ENCODE peak calls at places on chromosomes 1 and 21, in six cellular contexts. L is H1, C is GM12891, W is K562, A is HepG2, J is GM12878. Y is an unnamed sample.

GRCh38 chr1:162136760-162137537 is 67.5 kb downstream of the NOS1AP start:
- DNase-seq in J (no peak), W (no peak), L (no peak), C (no peak), A (peak; percentile 56), Y (no peak)

GRCh38 chr1:222629921-222630535 is 12.1 kb downstream of the MIA3 start:
- DNase-seq in J (no peak), A (no peak), W (no peak), C (no peak), L (no peak), Y (no peak)

GRCh38 chr1:179591592-179592580 is at the start of gene TDRD5:
- DNase-seq in A (no peak), C (no peak), L (no peak), J (no peak), W (peak; percentile 45), Y (no peak)

GRCh38 chr1:91503975-91504530 is 3.4 kb downstream of the CDC7 start:
- DNase-seq in A (peak; percentile 74), J (no peak), W (no peak), C (no peak), L (no peak), Y (no peak)

GRCh38 chr1:163084330-163084729 is 15.2 kb downstream of the RGS4 start:
- DNase-seq in C (no peak), W (no peak), A (no peak), L (no peak), J (no peak), Y (no peak)

GRCh38 chr1:76238094-76238551 is 163.6 kb downstream of the ST6GALNAC3 start:
- DNase-seq in A (no peak), L (no peak), C (no peak), W (no peak), J (no peak), Y (no peak)

GRCh38 chr1:94608142-94608851 is 66.7 kb upstream of the F3 start:
- DNase-seq in W (no peak), L (no peak), C (no peak), J (no peak), A (peak; percentile 41), Y (no peak)

GRCh38 chr1:161494069-161494735 is 11.1 kb upstream of the FCGR2A start:
- DNase-seq in J (no peak), C (no peak), A (no peak), L (no peak), W (no peak), Y (no peak)

GRCh38 chr1:101918277-101918676 is 78.4 kb downstream of the OLFM3 start:
- DNase-seq in A (no peak), W (no peak), L (no peak), J (no peak), C (no peak), Y (no peak)

GRCh38 chr21:33844104-33844889 is 71.3 kb downstream of the ATP5PO start:
- DNase-seq in W (no peak), A (peak; percentile 40), C (no peak), L (no peak), J (no peak), Y (no peak)

GRCh38 chr1:66291047-66291864 is 242.7 kb upstream of the SGIP1 start:
- DNase-seq in A (no peak), W (no peak), C (no peak), J (no peak), L (no peak), Y (no peak)

GRCh38 chr1:66292341-66292740 is 241.6 kb upstream of the SGIP1 start:
- DNase-seq in C (no peak), J (no peak), L (no peak), W (no peak), A (no peak), Y (no peak)

GRCh38 chr1:66294692-66295384 is 239.1 kb upstream of the SGIP1 start:
- DNase-seq in C (no peak), W (no peak), J (no peak), A (no peak), L (no peak), Y (no peak)

GRCh38 chr1:66295821-66296220 is 238.1 kb upstream of the SGIP1 start:
- DNase-seq in C (no peak), J (no peak), L (no peak), A (no peak), W (no peak), Y (no peak)

DNA sequence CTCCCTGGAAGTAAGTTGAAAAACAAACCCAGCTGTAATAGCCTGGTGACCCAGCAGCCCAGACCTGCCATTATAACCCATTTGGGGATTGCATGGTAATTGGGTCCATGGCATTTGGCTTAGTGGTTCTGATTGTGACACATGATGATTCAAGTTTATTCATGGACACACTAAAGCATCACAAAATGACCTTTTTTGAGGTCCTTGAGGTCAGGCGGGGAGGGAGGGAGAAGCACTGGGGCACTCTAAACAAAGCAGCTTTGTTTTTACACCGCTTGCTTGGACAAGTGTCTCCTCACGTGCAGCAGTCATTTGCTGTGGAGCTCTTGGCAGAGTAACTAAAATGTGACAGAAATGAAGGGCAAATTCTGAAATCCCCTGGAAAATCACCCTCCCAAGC is 241.0 kb upstream of the SGIP1 start:
- DNase-seq in L (no peak), A (no peak), J (no peak), W (no peak), C (no peak), Y (no peak)
- TF ChIP-seq POLR2AphosphoS5 in L (no peak), A (no peak), J (no peak), W (no peak), C (no peak), Y (no peak)

GRCh38 chr1:150149490-150150453 is at the start of gene PLEKHO1:
- DNase-seq in J (no peak), A (peak; percentile 27), W (peak; percentile 84), L (no peak), C (peak; percentile 60), Y (no peak)
- TF ChIP-seq POLR2A in J (peak; percentile 79), A (no peak), W (no peak), L (peak; percentile 29), C (no peak), Y (peak; percentile 53)

GRCh38 chr1:3402258-3403010 is 52.0 kb upstream of the ARHGEF16 start:
- DNase-seq in J (no peak), L (no peak), A (no peak), W (no peak), C (no peak), Y (no peak)
- TF ChIP-seq TAF1 in J (no peak), L (no peak), A (no peak), W (no peak), C (no peak), Y (no peak)

GRCh38 chr21:42532466-42533181 is 19.0 kb downstream of the SLC37A1 start:
- DNase-seq in W (no peak), J (no peak), L (no peak), A (no peak), C (no peak), Y (peak; percentile 38)
- TF ChIP-seq POLR2AphosphoS5 in W (no peak), J (no peak), L (no peak), A (no peak), C (no peak), Y (no peak)

Y was measured in GM12892.